ENCODE peak calls at places on chromosomes 1 and 21, in ten cellular contexts. G is cardiac muscle cell, A is A549, B is K562, C is IMR-90, P is PC-9, T is tibial artery, N is HCT116, D is upper lobe of right lung, Y is heart right ventricle. E is an unnamed sample. For H3K4me1, the result is how much of the 10 kb centered on the place peaks cover.

GRCh38 chr1:3065396-3065795 is 3.6 kb upstream of the PRDM16 start:
- DNase-seq in C (no peak), T (no peak), N (no peak), P (no peak), B (no peak), D (peak), Y (no peak), A (no peak), G (no peak), E (no peak)

GRCh38 chr1:14969006-14969405 is 184.5 kb upstream of the TMEM51 start:
- DNase-seq in C (no peak), A (no peak), D (no peak), N (no peak), G (no peak), Y (no peak), B (no peak), T (no peak), P (no peak), E (no peak)

GRCh38 chr1:22388666-22389455 is 62.8 kb upstream of the ZBTB40 start:
- DNase-seq in G (peak), Y (no peak), A (no peak), P (peak), C (no peak), N (no peak), B (no peak), D (no peak), T (no peak), E (peak)

GRCh38 chr1:5985250-5985649 is 7.0 kb downstream of the NPHP4 start:
- DNase-seq in P (no peak), D (peak), G (no peak), T (no peak), A (no peak), N (no peak), Y (no peak), C (no peak), B (no peak), E (no peak)

GRCh38 chr1:64877598-64877997 is 88.8 kb downstream of the JAK1 start:
- DNase-seq in B (no peak), G (no peak), C (no peak), P (no peak), D (no peak), A (no peak), Y (no peak), T (no peak), N (no peak), E (no peak)

GRCh38 chr1:160006312-160006940 is 25.4 kb downstream of the PIGM start:
- DNase-seq in P (peak), A (peak), B (peak), T (no peak), C (peak), G (peak), D (peak), Y (peak), N (peak), E (peak)

GRCh38 chr21:25895565-25896205 is 160.9 kb downstream of the GABPA start:
- DNase-seq in A (no peak), P (no peak), T (no peak), D (no peak), C (peak), Y (no peak), G (peak), B (peak), N (no peak), E (peak)

GRCh38 chr21:28444567-28444966 is 548.1 kb downstream of the LTN1 start:
- DNase-seq in D (no peak), C (no peak), P (no peak), B (no peak), A (no peak), T (no peak), N (no peak), Y (no peak), G (no peak), E (no peak)

GRCh38 chr1:193537266-193538003 is 351.0 kb upstream of the B3GALT2 start:
- DNase-seq in N (no peak), A (no peak), Y (no peak), T (no peak), G (no peak), D (no peak), B (no peak), P (no peak), C (no peak), E (no peak)

GRCh38 chr1:43743206-43743605 is 35.9 kb downstream of the ST3GAL3 start:
- DNase-seq in C (no peak), A (no peak), Y (no peak), B (no peak), G (no peak), P (no peak), T (no peak), D (no peak), N (no peak), E (no peak)

GRCh38 chr1:226674892-226675719 is 64.0 kb downstream of the ITPKB start:
- DNase-seq in Y (peak), T (peak), G (peak), B (no peak), N (no peak), A (no peak), P (no peak), C (no peak), D (no peak), E (no peak)

GRCh38 chr1:117836069-117836468 is 93.4 kb downstream of the GDAP2 start:
- DNase-seq in G (no peak), B (no peak), D (no peak), T (no peak), N (no peak), C (peak), P (no peak), A (no peak), Y (no peak), E (no peak)

GRCh38 chr1:35894183-35894582 is 11.2 kb downstream of the AGO1 start:
- DNase-seq in D (no peak), T (no peak), Y (no peak), C (peak), P (no peak), A (no peak), N (no peak), G (peak), B (peak), E (peak)

GRCh38 chr1:156281281-156282142 is 1.1 kb downstream of the SMG5 start:
- DNase-seq in D (no peak), T (no peak), B (peak), Y (peak), G (peak), C (peak), P (no peak), N (no peak), A (no peak), E (peak)

GRCh38 chr21:46128106-46128982 is 27.0 kb downstream of the FTCD start:
- DNase-seq in A (no peak), G (no peak), C (no peak), B (peak), T (peak), D (peak), P (no peak), Y (peak), N (no peak), E (no peak)

GRCh38 chr1:28914228-28915035 is at the start of gene EPB41:
- DNase-seq in Y (peak), N (peak), P (peak), A (peak), G (peak), D (peak), C (peak), T (peak), B (peak), E (peak)

GRCh38 chr1:100868364-100868995 is 26.2 kb downstream of the EXTL2 start:
- DNase-seq in C (peak), Y (no peak), T (no peak), P (no peak), D (no peak), A (no peak), B (peak), N (peak), G (peak), E (peak)

GRCh38 chr1:20477355-20478071 is 8.5 kb downstream of the CAMK2N1 start:
- DNase-seq in A (no peak), P (no peak), Y (no peak), B (no peak), N (no peak), T (no peak), D (no peak), C (peak), G (no peak), E (no peak)

GRCh38 chr1:231059566-231060193 is 19.6 kb upstream of the FAM89A start:
- DNase-seq in B (no peak), P (no peak), C (peak), G (peak), Y (no peak), A (no peak), D (no peak), T (no peak), N (no peak), E (no peak)

GRCh38 chr1:36322786-36323635 is 434 bp downstream of the EVA1B start:
- DNase-seq in P (no peak), G (peak), C (peak), B (peak), T (peak), D (no peak), A (no peak), Y (peak), N (no peak), E (no peak)

GRCh38 chr1:98839840-98840239 is 164.8 kb downstream of the PLPPR5 start:
- DNase-seq in B (no peak), G (no peak), A (no peak), P (no peak), T (no peak), C (peak), N (no peak), D (no peak), Y (no peak), E (no peak)

GRCh38 chr1:188225975-188226374 is 1397.2 kb downstream of the PLA2G4A start:
- DNase-seq in Y (no peak), G (no peak), N (no peak), A (no peak), D (no peak), T (no peak), B (no peak), P (no peak), C (no peak), E (no peak)

GRCh38 chr1:241985787-241986186 is 13.1 kb downstream of the MAP1LC3C start:
- DNase-seq in T (no peak), B (peak), P (no peak), G (peak), D (no peak), N (peak), C (peak), Y (no peak), A (peak), E (peak)

GRCh38 chr1:157090771-157091170 is 8.8 kb downstream of the ETV3L start:
- DNase-seq in G (no peak), Y (no peak), B (no peak), N (no peak), C (no peak), P (no peak), T (peak), D (peak), A (no peak), E (no peak)

GRCh38 chr1:111733996-111734369 is 5.2 kb downstream of the INKA2 start:
- DNase-seq in C (no peak), T (no peak), B (no peak), Y (no peak), P (no peak), A (no peak), G (no peak), N (no peak), D (no peak), E (no peak)

GRCh38 chr1:117820694-117821381 is 108.6 kb downstream of the GDAP2 start:
- DNase-seq in P (no peak), G (no peak), C (peak), N (no peak), A (no peak), D (no peak), Y (no peak), B (no peak), T (no peak), E (no peak)

GRCh38 chr1:212945056-212945455 is 5.3 kb upstream of the VASH2 start:
- DNase-seq in P (no peak), A (no peak), G (no peak), N (no peak), B (no peak), C (no peak), T (no peak), Y (no peak), D (no peak), E (no peak)
- H3K27ac ChIP-seq in P (no peak), A (no peak), G (no peak), N (no peak), B (no peak), C (no peak), T (no peak), Y (no peak), D (no peak), E (no peak)

DNA sequence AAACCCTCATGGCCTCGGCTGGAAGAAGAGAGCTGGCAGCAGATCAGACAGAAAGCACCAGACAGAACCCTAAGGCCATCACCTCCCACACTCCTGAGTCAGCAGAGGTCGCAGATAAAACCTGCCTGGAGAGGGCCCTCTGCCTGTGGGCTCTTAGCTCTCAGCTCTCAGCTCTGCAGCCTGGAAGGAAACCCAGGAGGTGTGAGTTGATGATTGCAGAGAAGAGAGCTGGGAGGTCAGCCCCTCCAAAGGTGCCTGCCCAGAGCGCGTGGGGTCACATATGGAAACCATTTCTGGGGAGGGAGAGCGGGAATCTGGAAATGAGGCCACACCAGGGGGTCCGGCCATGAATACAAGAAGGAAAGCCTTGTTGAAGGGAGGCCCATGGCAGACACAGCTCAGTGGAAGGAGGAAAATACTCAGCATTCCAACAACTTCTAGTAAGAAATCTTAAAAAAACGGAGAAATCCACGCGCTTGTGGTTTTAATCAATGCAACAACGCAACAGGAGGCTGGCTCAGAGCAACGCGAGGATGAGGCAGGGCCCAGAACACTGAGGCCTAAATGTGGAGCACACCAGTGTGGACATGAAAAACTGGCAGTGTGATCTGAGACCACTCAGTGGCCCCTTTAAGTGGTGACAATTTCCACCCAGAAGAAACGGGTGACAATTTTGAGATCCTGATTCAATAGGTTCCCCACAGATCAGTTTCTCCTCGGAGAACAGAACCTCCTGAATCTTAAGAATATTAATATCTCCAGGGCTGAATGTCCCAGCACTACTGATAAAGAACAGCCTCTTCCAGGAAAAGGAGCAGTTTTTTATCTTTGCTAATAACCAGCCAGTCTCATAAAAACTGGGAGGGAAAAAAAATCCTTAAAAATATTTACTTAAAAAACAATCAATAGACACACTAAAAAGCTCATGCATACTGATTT is 45.7 kb downstream of the PSMG1 start:
- DNase-seq in C (peak), B (peak), Y (no peak), D (no peak), G (peak), N (no peak), T (no peak), P (no peak), A (peak), E (no peak)
- TF ChIP-seq CTCF in C (peak), B (peak), Y (no peak), D (no peak), G (peak), N (no peak), T (no peak), P (no peak), A (no peak), E (no peak)

DNA sequence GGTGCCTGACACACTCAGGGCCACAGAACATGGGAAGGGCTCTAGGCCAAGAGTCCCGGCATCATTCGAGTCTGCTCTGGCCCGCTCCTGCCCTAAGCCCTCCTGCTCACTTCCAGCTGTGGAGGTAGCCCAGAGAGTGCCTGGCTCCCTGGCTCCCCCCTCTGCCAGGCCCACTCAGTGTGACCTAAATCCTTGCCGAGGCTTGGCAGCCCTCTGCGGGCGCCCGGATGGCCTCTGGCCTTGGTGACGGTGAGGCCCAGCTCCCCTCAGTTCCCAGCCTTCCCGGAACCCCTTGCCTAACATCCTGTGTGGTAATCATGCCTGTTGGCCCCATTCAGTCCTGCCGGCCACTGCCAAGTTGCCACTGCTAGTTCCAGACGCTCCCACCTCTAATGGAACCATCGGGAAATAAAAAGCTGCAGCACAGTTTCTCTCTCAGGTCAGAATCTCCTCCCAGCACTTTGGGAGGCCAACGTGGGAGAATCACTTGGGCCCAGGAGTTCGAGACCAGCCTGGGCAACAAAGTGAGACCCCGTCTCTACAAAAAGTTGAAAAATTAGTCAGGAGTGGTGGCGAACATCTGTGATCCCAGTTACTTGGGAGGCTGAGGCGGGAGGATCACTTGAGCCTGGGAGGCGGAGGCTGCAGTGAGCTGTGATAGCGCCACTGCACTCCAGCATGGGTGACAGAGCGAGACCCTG is 1.2 kb upstream of the H6PD start:
- DNase-seq in T (peak), G (peak), Y (peak), P (no peak), B (no peak), N (no peak), A (no peak), D (peak), C (peak), E (no peak)
- H3K4me1 ChIP-seq in T (under half), G (under half), Y (under half), P (under half), B (under half), N (under half), A (under half), D (under half), C (under half), E (under half)

GRCh38 chr1:107741242-107741641 is 223.7 kb downstream of the VAV3 start:
- DNase-seq in Y (no peak), P (no peak), C (no peak), T (no peak), G (no peak), D (no peak), N (no peak), B (no peak), A (no peak), E (no peak)
- H3K27ac ChIP-seq in Y (no peak), P (no peak), C (no peak), T (no peak), G (no peak), D (no peak), N (no peak), B (no peak), A (no peak), E (no peak)

DNA sequence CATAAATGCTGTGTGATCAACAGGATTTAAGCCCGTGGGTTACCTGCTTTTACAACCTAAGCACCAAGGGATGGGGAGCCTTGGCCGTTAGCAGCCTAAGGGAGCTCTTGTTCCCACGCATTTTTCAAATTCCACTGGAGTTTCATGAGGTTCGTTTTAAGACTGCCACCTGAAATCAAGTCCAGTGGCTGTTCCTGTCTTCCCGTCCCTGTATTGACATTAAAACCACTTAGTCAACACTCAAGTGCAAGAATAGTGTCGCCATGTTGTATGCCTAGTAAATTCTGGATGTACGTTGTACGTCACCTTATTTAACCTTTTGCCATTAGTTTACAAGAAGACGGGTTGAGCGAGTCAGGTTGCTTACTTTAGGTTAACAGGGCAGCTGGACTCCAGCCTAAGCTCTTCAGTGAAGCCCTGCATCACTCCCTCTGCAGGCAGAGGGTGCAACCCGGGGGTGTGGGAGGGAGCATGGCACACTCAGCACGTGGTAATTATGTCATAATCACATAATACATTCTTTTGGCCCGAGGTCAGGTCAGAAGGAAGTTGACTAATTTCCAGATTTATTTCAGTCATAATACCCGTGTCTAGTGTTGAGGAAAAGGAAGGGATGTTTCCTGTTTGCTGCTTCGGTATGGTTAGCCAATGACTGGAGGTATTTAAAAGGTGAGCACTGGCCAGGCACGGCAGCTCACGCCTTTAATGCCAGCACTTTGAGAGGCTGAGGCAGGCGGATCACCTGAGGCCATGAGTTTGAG is 42.5 kb downstream of the CNST start:
- DNase-seq in N (peak), Y (peak), P (peak), D (peak), G (peak), T (no peak), C (peak), B (no peak), A (peak), E (peak)
- TF ChIP-seq CTCF in N (peak), Y (peak), P (no peak), D (peak), G (peak), T (peak), C (peak), B (no peak), A (no peak), E (no peak)

DNA sequence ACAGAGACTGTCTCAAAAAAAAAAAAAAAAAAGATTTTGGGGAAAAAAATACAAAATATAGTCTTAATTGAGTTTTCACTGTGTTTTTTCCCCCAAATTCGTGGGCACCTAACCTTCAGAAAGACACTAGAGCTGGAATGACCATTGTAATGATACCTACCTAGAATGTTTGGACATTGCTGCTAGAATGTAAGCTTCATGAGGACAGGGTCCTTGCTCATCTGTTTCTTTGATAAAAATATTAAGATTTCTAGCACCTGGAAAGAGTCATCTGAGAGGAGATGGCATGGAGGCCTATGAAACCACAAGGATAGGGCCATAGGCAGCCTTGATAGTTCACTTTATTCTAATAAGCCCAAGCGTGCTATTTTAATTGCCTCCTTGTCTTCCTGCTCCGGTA is 6.5 kb downstream of the LRRC8D start:
- DNase-seq in G (no peak), C (no peak), P (no peak), Y (no peak), D (no peak), T (no peak), N (no peak), A (no peak), B (no peak), E (no peak)
- H3K4me1 ChIP-seq in G (under half), C (under half), P (half or more), Y (under half), D (under half), T (under half), N (under half), A (under half), B (under half), E (under half)

GRCh38 chr1:153613406-153613805 is 469 bp upstream of the S100A16 start:
- DNase-seq in T (no peak), D (no peak), P (no peak), B (no peak), C (no peak), Y (no peak), A (no peak), G (no peak), N (no peak), E (no peak)
- H3K27ac ChIP-seq in T (peak), D (peak), P (peak), B (no peak), C (peak), Y (peak), A (peak), G (no peak), N (peak), E (no peak)